ENCODE peak calls at places on chromosomes 11 and 22, in seven cellular contexts. N is neuronal stem cell, Y is mesenchymal stem cell, U is mesendoderm, A is trophoblast cell, V is IMR-90, H is H1. K is an unnamed sample.
A peak's percentile ranks its signal among the peaks of the same experiment; 100 is the strongest.

GRCh38 chr22:28435271-28435825 is 244.3 kb downstream of the TTC28 start:
- DNase-seq in N (no peak), Y (no peak), U (no peak), A (peak; percentile 41), V (no peak), H (no peak), K (no peak)

GRCh38 chr11:118071416-118072030 is 5.4 kb upstream of the TMPRSS4 start:
- DNase-seq in N (no peak), Y (no peak), U (no peak), A (no peak), V (no peak), H (no peak), K (no peak)

GRCh38 chr11:128888034-128888985 is 2.8 kb upstream of the KCNJ5 start:
- DNase-seq in N (no peak), Y (no peak), U (peak; percentile 93), A (no peak), V (no peak), H (peak; percentile 59), K (no peak)

GRCh38 chr22:32744560-32744959 is 56.9 kb upstream of the TIMP3 start:
- DNase-seq in N (no peak), Y (no peak), U (peak; percentile 62), A (no peak), V (no peak), H (no peak), K (no peak)

GRCh38 chr11:26227311-26227710 is 104.6 kb upstream of the ANO3 start:
- DNase-seq in N (no peak), Y (peak; percentile 83), U (peak; percentile 27), A (peak; percentile 72), V (peak; percentile 94), H (no peak), K (no peak)

GRCh38 chr11:118838905-118839553 is 44.7 kb upstream of the CXCR5 start:
- DNase-seq in N (no peak), Y (no peak), U (no peak), A (no peak), V (no peak), H (no peak), K (no peak)

GRCh38 chr11:76974179-76974891 is 59.9 kb upstream of the B3GNT6 start:
- DNase-seq in N (no peak), Y (no peak), U (no peak), A (no peak), V (no peak), H (no peak), K (no peak)

GRCh38 chr11:30312243-30312642 is 10.7 kb upstream of the ARL14EP start:
- DNase-seq in N (no peak), Y (no peak), U (no peak), A (no peak), V (no peak), H (no peak), K (no peak)

GRCh38 chr22:41021655-41022454 is 70.5 kb upstream of the EP300 start:
- DNase-seq in N (peak; percentile 36), Y (peak; percentile 51), U (peak; percentile 73), A (peak; percentile 79), V (peak; percentile 16), H (peak; percentile 84), K (peak; percentile 68)

GRCh38 chr11:126415669-126416420 is 60.4 kb downstream of the ST3GAL4 start:
- DNase-seq in N (no peak), Y (no peak), U (no peak), A (no peak), V (no peak), H (no peak), K (no peak)

GRCh38 chr11:131246589-131247164 is 123.7 kb upstream of the NTM start:
- DNase-seq in N (peak; percentile 49), Y (no peak), U (peak; percentile 91), A (peak; percentile 27), V (no peak), H (peak; percentile 90), K (peak; percentile 86)

GRCh38 chr11:33449798-33450197 is 192.6 kb downstream of the HIPK3 start:
- DNase-seq in N (no peak), Y (no peak), U (no peak), A (peak; percentile 69), V (peak; percentile 76), H (no peak), K (no peak)

GRCh38 chr11:75655619-75656018 is 13.2 kb downstream of the MAP6 start:
- DNase-seq in N (no peak), Y (no peak), U (no peak), A (peak; percentile 39), V (peak; percentile 55), H (no peak), K (no peak)

GRCh38 chr11:70078095-70078795 is at the start of gene ANO1:
- DNase-seq in N (no peak), Y (no peak), U (no peak), A (peak; percentile 71), V (peak; percentile 19), H (peak; percentile 61), K (no peak)

GRCh38 chr22:45621836-45622600 is 49.6 kb upstream of the ATXN10 start:
- DNase-seq in N (no peak), Y (no peak), U (no peak), A (no peak), V (no peak), H (no peak), K (no peak)

GRCh38 chr11:36214484-36214883 is 74.7 kb downstream of the COMMD9 start:
- DNase-seq in N (no peak), Y (no peak), U (peak; percentile 34), A (peak; percentile 95), V (no peak), H (no peak), K (no peak)

GRCh38 chr22:19240813-19241592 is 50.5 kb downstream of the CLTCL1 start:
- DNase-seq in N (no peak), Y (no peak), U (no peak), A (no peak), V (no peak), H (no peak), K (no peak)

GRCh38 chr11:12380565-12381325 is 3.4 kb downstream of the PARVA start:
- DNase-seq in N (no peak), Y (no peak), U (no peak), A (no peak), V (no peak), H (no peak), K (no peak)

GRCh38 chr11:59253001-59253400 is 40.3 kb upstream of the MPEG1 start:
- DNase-seq in N (no peak), Y (no peak), U (no peak), A (peak; percentile 93), V (no peak), H (no peak), K (no peak)

GRCh38 chr22:46569848-46570695 is 32.7 kb upstream of the CELSR1 start:
- DNase-seq in N (no peak), Y (no peak), U (no peak), A (peak; percentile 59), V (no peak), H (no peak), K (no peak)

GRCh38 chr11:37371346-37371970 is 773.4 kb upstream of the RAG2 start:
- DNase-seq in N (no peak), Y (peak; percentile 19), U (no peak), A (no peak), V (no peak), H (no peak), K (no peak)

GRCh38 chr22:36465232-36466021 is 16.0 kb downstream of the TXN2 start:
- DNase-seq in N (no peak), Y (peak; percentile 92), U (peak; percentile 60), A (peak; percentile 91), V (peak; percentile 93), H (no peak), K (no peak)

GRCh38 chr11:130187096-130187495 is 27.5 kb downstream of the ST14 start:
- DNase-seq in N (no peak), Y (no peak), U (no peak), A (no peak), V (no peak), H (no peak), K (no peak)

DNA sequence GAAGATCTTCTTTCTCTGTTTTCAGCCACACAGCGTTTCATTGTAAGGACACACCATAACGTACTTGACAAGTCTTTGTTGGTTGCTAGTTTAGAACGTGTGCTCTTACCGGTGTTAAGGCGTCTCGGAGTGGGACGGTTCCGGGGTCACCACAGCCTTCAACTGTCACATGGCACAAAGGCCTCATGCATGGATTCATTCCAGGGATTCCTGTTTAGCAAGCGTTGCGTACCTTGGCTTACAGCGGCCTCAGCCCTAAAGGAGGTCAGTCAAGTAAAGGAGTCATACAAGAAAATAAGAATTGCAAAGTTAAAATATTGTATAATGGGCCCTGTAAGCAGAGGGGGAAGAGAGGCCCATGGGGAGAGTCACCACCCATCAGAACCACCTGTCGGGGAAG is 2.2 kb upstream of the SCGB1A1 start:
- DNase-seq in N (no peak), Y (no peak), U (no peak), A (peak; percentile 51), V (no peak), H (no peak), K (no peak)
- H4K8ac ChIP-seq in N (no peak overlapping the region), Y (no peak overlapping the region), U (no peak overlapping the region), A (no peak overlapping the region), V (no peak overlapping the region), H (no peak overlapping the region), K (no peak overlapping the region)

DNA sequence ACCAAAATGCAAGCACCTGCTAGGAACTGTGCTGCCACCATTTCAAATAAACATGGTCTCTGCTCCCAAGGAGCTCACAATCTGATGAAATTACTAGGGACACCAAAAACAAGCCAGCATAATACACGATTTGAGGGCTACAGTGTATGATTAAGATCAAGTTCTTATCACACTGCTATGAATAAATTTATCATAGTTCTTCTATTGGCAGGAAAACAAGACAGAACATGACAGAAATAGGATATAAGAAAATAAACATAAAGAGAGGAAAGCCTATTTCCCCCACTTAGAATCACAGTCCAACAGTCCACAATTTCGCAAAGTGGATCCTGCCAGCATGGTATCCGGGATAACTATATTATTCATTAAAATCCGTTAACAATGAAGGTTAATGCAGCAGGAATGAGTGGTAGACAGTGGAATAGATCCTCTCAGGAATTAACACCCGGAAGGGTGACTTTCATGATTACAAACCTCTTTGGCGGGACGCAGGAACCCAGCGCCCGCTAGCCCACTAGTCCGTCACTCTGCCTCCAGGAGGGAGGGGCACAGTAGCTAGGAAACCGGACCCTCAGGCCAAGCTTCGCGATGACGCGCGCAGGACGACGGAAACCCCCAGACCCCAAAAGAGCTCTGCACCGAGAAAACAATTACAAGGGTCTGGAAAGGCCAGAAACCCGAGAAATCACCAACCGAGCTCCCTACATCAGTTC is 665 bp downstream of the CCDC82 start:
- DNase-seq in N (no peak), Y (peak; percentile 78), U (peak; percentile 84), A (peak; percentile 52), V (no peak), H (no peak), K (no peak)
- H3K4me1 ChIP-seq in N (no peaks in the 10 kb centered on the region), Y (no peaks in the 10 kb centered on the region), U (no peaks in the 10 kb centered on the region), A (no peaks in the 10 kb centered on the region), V (no peaks in the 10 kb centered on the region), H (peaks cover 2% of the 10 kb centered on the region), K (no peaks in the 10 kb centered on the region)

DNA sequence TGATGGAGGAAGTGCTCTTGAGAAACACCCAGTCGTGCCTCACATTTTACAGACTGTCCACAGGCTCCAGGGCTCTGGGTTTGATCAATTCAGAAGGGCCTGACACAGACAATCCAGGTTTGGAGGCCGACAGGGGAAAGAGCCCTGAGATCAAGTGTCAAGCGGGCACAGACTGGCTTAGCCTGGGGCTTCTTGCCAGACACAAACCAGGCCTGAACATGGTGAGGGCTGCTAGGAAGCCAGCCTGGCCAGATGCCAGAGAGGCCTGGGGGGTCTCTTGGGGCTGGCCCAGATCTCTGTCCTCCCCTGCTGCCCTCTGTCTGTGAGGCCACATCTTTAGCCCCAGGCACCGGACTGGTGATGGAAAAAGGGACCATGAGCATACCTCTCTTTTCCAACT is 112.2 kb upstream of the CD82 start:
- DNase-seq in N (no peak), Y (no peak), U (no peak), A (no peak), V (no peak), H (no peak), K (no peak)
- H4K8ac ChIP-seq in N (no peak overlapping the region), Y (no peak overlapping the region), U (no peak overlapping the region), A (no peak overlapping the region), V (no peak overlapping the region), H (no peak overlapping the region), K (no peak overlapping the region)

GRCh38 chr11:63866211-63866610 is 27.3 kb downstream of the MARK2 start:
- DNase-seq in N (no peak), Y (peak; percentile 76), U (no peak), A (no peak), V (peak; percentile 61), H (no peak), K (no peak)
- H3K4me1 ChIP-seq in N (peaks cover 9% of the 10 kb centered on the region), Y (peaks cover 21% of the 10 kb centered on the region), U (peaks cover 14% of the 10 kb centered on the region), A (peaks cover 9% of the 10 kb centered on the region), V (peaks cover 12% of the 10 kb centered on the region), H (peaks cover 16% of the 10 kb centered on the region), K (peaks cover 6% of the 10 kb centered on the region)

K was measured in H9.